ENCODE peak calls at places on chromosomes 11 and 22, in seven cellular contexts. O is H9, U is Peyer's patch, H is right cardiac atrium, S is neuronal stem cell, E is tibial nerve, R is body of pancreas. M is an unnamed sample. For H3K4me1 and H3K27me3, the result is how much of the 10 kb centered on the place peaks cover.

GRCh38 chr11:33329705-33330329 is 72.6 kb downstream of the HIPK3 start:
- DNase-seq in O (no peak), U (no peak), H (no peak), S (no peak), E (peak), R (peak), M (peak)

GRCh38 chr22:40817737-40818136 is 1.4 kb downstream of the SLC25A17 start:
- DNase-seq in O (no peak), U (no peak), H (no peak), S (no peak), E (no peak), R (no peak), M (no peak)

GRCh38 chr22:28395920-28396447 is 283.7 kb downstream of the TTC28 start:
- DNase-seq in O (no peak), U (no peak), H (no peak), S (no peak), E (no peak), R (no peak), M (no peak)

GRCh38 chr22:27315833-27316232 is 485.7 kb downstream of the MN1 start:
- DNase-seq in O (no peak), U (no peak), H (no peak), S (no peak), E (no peak), R (no peak), M (no peak)

GRCh38 chr11:73218106-73218829 is at the start of gene P2RY2:
- DNase-seq in O (peak), U (peak), H (peak), S (peak), E (peak), R (peak), M (peak)

GRCh38 chr11:39374963-39375698 is 2084.3 kb downstream of the LRRC4C start:
- DNase-seq in O (no peak), U (no peak), H (no peak), S (peak), E (no peak), R (no peak), M (peak)

GRCh38 chr22:45572444-45572843 is 69.8 kb downstream of the FBLN1 start:
- DNase-seq in O (no peak), U (no peak), H (no peak), S (no peak), E (no peak), R (no peak), M (no peak)

GRCh38 chr11:62895501-62895900 is 14.8 kb downstream of the SLC3A2 start:
- DNase-seq in O (no peak), U (no peak), H (no peak), S (no peak), E (no peak), R (no peak), M (no peak)

GRCh38 chr11:85694385-85694980 is 8.5 kb upstream of the CCDC89 start:
- DNase-seq in O (no peak), U (no peak), H (no peak), S (no peak), E (no peak), R (no peak), M (no peak)

GRCh38 chr11:65556470-65557279 is 1.5 kb downstream of the LTBP3 start:
- DNase-seq in O (no peak), U (no peak), H (peak), S (no peak), E (no peak), R (no peak), M (peak)

GRCh38 chr22:29801153-29801552 is 34.0 kb downstream of the UQCR10 start:
- DNase-seq in O (no peak), U (no peak), H (no peak), S (peak), E (no peak), R (no peak), M (no peak)

GRCh38 chr11:69335010-69335409 is 41.1 kb downstream of the MYEOV start:
- DNase-seq in O (peak), U (no peak), H (no peak), S (no peak), E (no peak), R (no peak), M (no peak)

GRCh38 chr11:30346068-30346688 is 23.3 kb downstream of the ARL14EP start:
- DNase-seq in O (no peak), U (no peak), H (no peak), S (peak), E (peak), R (no peak), M (peak)

GRCh38 chr11:94557992-94558391 is 9.2 kb upstream of the PIWIL4 start:
- DNase-seq in O (no peak), U (no peak), H (no peak), S (no peak), E (no peak), R (no peak), M (no peak)

GRCh38 chr11:58165504-58166106 is 23.3 kb upstream of the OR9Q2 start:
- DNase-seq in O (no peak), U (no peak), H (no peak), S (no peak), E (no peak), R (no peak), M (no peak)

GRCh38 chr11:74341926-74342325 is 30.5 kb upstream of the P4HA3 start:
- DNase-seq in O (no peak), U (no peak), H (no peak), S (no peak), E (no peak), R (no peak), M (no peak)

GRCh38 chr11:70528046-70528793 is 129.9 kb downstream of the CTTN start:
- DNase-seq in O (peak), U (no peak), H (peak), S (no peak), E (no peak), R (no peak), M (no peak)

GRCh38 chr22:49349841-49350381 is 477.8 kb downstream of the BRD1 start:
- DNase-seq in O (peak), U (no peak), H (no peak), S (no peak), E (no peak), R (no peak), M (no peak)

GRCh38 chr11:93784935-93785360 is 866 bp downstream of the MED17 start:
- DNase-seq in O (no peak), U (no peak), H (no peak), S (no peak), E (no peak), R (no peak), M (no peak)

GRCh38 chr11:100240051-100240450 is 447.0 kb upstream of the ARHGAP42 start:
- DNase-seq in O (no peak), U (no peak), H (no peak), S (no peak), E (no peak), R (no peak), M (no peak)

GRCh38 chr11:64238076-64238475 is 2.8 kb upstream of the FKBP2 start:
- DNase-seq in O (no peak), U (no peak), H (peak), S (no peak), E (no peak), R (no peak), M (no peak)

GRCh38 chr11:64240467-64241174 is at the start of gene FKBP2:
- DNase-seq in O (peak), U (peak), H (peak), S (peak), E (peak), R (peak), M (peak)

GRCh38 chr11:64237484-64237951 is 3.1 kb downstream of the VEGFB start:
- DNase-seq in O (no peak), U (peak), H (peak), S (no peak), E (no peak), R (peak), M (no peak)

GRCh38 chr11:64239662-64240466 is 1.0 kb upstream of the FKBP2 start:
- DNase-seq in O (no peak), U (no peak), H (peak), S (no peak), E (no peak), R (no peak), M (no peak)

DNA sequence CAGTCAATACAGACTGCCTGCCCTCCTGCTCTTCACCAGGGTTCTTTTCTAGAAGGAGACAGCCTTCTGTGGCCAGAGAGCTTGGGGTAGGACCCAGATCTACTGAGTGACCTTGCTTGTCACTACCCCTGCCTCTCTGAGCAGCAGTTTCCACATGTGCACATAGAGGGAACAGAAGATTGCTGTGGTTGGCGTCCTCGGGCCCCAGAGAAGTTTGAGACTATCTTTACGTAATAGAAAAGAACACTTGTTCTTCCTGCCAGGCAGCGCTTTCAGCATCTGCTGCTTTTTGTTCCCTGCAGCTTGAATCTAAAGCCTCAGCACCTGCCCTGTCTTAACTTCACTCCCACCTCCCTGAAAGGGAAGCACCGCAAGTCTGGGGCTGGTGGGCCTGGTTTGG is 1.9 kb upstream of the FKBP2 start:
- DNase-seq in O (no peak), U (no peak), H (no peak), S (no peak), E (no peak), R (no peak), M (no peak)
- H3K4me1 ChIP-seq in O (under half), U (half or more), H (under half), S (under half), E (under half), R (half or more), M (under half)

DNA sequence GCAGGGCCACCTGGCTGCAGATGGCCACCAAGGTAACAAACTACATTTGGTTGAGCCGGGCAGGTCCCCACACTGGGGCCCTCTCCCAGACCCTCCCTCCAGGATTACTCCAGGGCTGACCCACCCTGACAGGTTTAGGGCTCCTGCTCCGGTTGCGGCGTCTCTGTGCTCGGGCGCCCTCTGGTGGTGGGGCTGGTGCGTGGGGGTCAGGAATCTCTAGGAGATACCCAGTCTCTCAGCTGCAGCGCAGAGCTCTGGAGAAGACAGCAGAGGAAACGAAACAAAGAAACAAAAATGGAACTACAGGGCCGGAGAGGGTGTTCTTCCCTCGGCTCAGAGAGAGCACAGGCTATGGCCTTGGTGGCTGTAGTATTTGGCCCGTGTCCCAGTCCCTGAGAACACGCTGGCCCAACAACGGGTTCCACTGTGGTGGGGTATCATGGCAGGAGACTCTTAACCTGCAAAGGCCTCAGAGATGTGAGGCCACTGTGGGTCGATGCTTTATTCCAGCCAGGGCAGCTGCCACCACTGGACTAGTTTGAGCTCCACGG is 2.4 kb downstream of the C11orf96 start:
- DNase-seq in O (peak), U (peak), H (peak), S (no peak), E (peak), R (peak), M (peak)
- H3K27me3 ChIP-seq in O (under half), U (under half), H (under half), S (half or more), E (under half), R (under half), M (under half)

GRCh38 chr11:119436093-119436492 is 13.1 kb upstream of the THY1 start:
- DNase-seq in O (no peak), U (no peak), H (no peak), S (no peak), E (no peak), R (no peak), M (no peak)
- H3K27ac ChIP-seq in O (no peak), U (no peak), H (no peak), S (no peak), E (no peak), R (no peak), M (no peak)

DNA sequence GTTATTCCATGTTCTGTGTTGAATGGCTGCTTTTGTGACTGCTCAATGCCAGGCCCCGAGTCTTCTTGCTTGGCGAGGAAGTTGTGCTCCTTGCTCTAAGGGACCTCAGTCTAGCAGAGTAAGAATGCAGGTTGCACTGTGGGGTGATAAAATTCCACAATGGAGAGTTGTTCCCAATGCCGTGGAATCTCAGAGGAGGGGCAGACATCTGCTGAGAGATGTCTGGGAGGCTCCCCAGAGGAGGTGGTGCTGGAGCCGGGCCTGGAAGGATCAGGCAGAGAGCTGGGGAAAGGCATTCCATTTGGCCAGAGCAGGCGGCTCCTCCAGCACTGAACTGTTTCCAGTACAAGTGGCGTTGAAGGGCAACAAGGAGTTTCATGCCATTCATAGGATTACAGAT is 55.2 kb downstream of the ST3GAL4 start:
- DNase-seq in O (no peak), U (no peak), H (peak), S (no peak), E (no peak), R (no peak), M (no peak)
- H3K4me1 ChIP-seq in O (under half), U (under half), H (under half), S (under half), E (under half), R (under half), M (under half)

DNA sequence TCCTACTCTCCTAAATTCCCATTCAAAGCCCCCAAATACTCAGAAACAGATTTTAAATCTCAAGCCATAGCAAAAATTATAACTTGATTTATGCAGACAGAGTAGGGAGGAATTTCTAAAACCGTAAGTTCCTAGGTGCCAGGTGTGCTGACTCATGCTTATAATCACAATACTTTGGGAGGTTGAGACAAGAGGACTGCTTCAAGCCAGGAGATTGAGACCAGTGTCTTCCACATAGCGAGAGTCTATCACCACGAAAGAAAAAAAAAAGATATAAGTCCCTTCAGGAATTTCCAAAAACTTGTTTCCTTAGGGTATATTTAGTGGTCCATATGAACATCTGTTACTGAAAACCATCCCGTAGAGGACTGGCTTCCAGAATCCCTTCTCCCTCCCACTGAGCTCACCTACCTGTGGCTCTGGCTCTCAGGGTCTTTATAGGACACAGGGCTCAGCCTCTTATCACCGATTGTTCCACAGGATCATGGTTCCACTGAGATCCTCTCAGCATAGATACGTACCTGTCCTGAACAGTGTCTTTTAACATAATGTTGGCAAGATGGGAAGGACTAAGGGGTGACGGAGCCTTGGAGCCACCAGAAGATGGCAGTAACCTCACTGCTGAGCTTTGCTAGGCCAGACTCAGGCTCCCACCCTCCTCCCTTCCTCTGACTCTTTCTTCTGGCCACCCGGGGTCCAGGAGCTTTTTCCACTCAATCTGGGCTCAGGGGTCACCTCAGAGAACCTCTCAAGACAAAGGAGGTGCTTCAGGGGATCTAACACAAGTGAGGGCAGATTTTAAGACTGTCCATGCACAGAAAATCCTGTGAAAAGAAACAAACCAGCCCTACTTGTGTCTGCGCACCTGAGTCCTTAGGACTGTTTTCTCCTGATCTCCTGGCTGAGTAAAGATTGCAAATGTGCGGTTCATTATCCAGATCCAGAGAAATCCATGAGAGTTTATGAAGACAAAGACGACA is 117.5 kb upstream of the TOP3B start:
- DNase-seq in O (peak), U (no peak), H (no peak), S (no peak), E (no peak), R (no peak), M (no peak)
- H3K27me3 ChIP-seq in O (half or more), U (under half), H (under half), S (under half), E (under half), R (under half), M (under half)

GRCh38 chr11:130144721-130145327 is 14.8 kb upstream of the ST14 start:
- DNase-seq in O (no peak), U (no peak), H (no peak), S (no peak), E (no peak), R (peak), M (no peak)
- H3K27ac ChIP-seq in O (no peak), U (peak), H (no peak), S (no peak), E (peak), R (peak), M (no peak)

GRCh38 chr11:119796363-119797060 is 67.5 kb upstream of the NECTIN1 start:
- DNase-seq in O (no peak), U (peak), H (no peak), S (no peak), E (no peak), R (no peak), M (no peak)
- H3K4me1 ChIP-seq in O (under half), U (under half), H (under half), S (under half), E (under half), R (under half), M (under half)

GRCh38 chr22:50610581-50610980 is 10.0 kb downstream of the MAPK8IP2 start:
- DNase-seq in O (no peak), U (no peak), H (no peak), S (no peak), E (no peak), R (no peak), M (no peak)

GRCh38 chr22:50612715-50613221 is 12.2 kb downstream of the MAPK8IP2 start:
- DNase-seq in O (peak), U (peak), H (no peak), S (no peak), E (no peak), R (peak), M (no peak)

GRCh38 chr22:50611341-50612060 is 10.9 kb downstream of the MAPK8IP2 start:
- DNase-seq in O (no peak), U (no peak), H (no peak), S (no peak), E (no peak), R (no peak), M (no peak)

GRCh38 chr22:50613291-50613981 is 12.8 kb downstream of the MAPK8IP2 start:
- DNase-seq in O (peak), U (peak), H (peak), S (no peak), E (no peak), R (peak), M (no peak)

GRCh38 chr22:50612168-50612714 is 11.6 kb downstream of the MAPK8IP2 start:
- DNase-seq in O (no peak), U (no peak), H (no peak), S (no peak), E (no peak), R (no peak), M (no peak)
- H3K27me3 ChIP-seq in O (under half), U (under half), H (under half), S (under half), E (half or more), R (under half), M (under half)

M was measured in CD4-positive, alpha-beta memory T cell.